ENCODE peak calls at places on chromosome 14, in four cellular contexts. F is MM.1S, D is K562, G is H4. E is an unnamed sample.

GRCh38 chr14:60905930-60906329 is 74.9 kb downstream of the TRMT5 start:
- DNase-seq in D (no peak), G (no peak), F (no peak), E (no peak)

GRCh38 chr14:99732436-99733220 is 48.5 kb downstream of the CYP46A1 start:
- DNase-seq in F (no peak), G (no peak), D (no peak), E (no peak)

GRCh38 chr14:69441948-69442347 is 42.6 kb upstream of the PLEKHD1 start:
- DNase-seq in F (no peak), D (no peak), G (no peak), E (no peak)

GRCh38 chr14:105187116-105187515 is 6.0 kb upstream of the NUDT14 start:
- DNase-seq in F (no peak), D (no peak), G (no peak), E (no peak)

GRCh38 chr14:54253195-54253947 is 143.4 kb upstream of the CDKN3 start:
- DNase-seq in D (no peak), F (no peak), G (peak; percentile 68), E (no peak)

GRCh38 chr14:24353551-24354529 is 14.0 kb upstream of the RIPK3 start:
- DNase-seq in F (no peak), D (no peak), G (peak; percentile 36), E (no peak)

GRCh38 chr14:90517431-90517841 is 120.6 kb downstream of the CALM1 start:
- DNase-seq in G (no peak), D (no peak), F (no peak), E (no peak)

GRCh38 chr14:75081835-75082234 is 12.4 kb downstream of the ZC2HC1C start:
- DNase-seq in F (no peak), G (no peak), D (no peak), E (no peak)

GRCh38 chr14:60095781-60096450 is 4.2 kb downstream of the PCNX4 start:
- DNase-seq in F (no peak), G (no peak), D (no peak), E (no peak)

GRCh38 chr14:69535230-69535848 is 39.3 kb downstream of the CCDC177 start:
- DNase-seq in G (peak; percentile 57), D (peak; percentile 28), F (no peak), E (no peak)

GRCh38 chr14:100271247-100271939 is 32.4 kb downstream of the YY1 start:
- DNase-seq in D (no peak), G (no peak), F (no peak), E (no peak)

GRCh38 chr14:68110989-68111704 is 291.6 kb downstream of the RAD51B start:
- DNase-seq in D (no peak), F (no peak), G (no peak), E (no peak)

GRCh38 chr14:93133476-93133875 is 17.8 kb upstream of the ITPK1 start:
- DNase-seq in F (no peak), G (peak; percentile 72), D (no peak), E (peak; percentile 70)

GRCh38 chr14:88727057-88727456 is 65.7 kb downstream of the EML5 start:
- DNase-seq in F (no peak), D (no peak), G (no peak), E (no peak)

GRCh38 chr14:88834883-88835431 is 10.5 kb downstream of the TTC8 start:
- DNase-seq in D (no peak), G (no peak), F (no peak), E (peak; percentile 29)

GRCh38 chr14:50020799-50021198 is 95.6 kb downstream of the VCPKMT start:
- DNase-seq in G (no peak), F (no peak), D (no peak), E (no peak)

GRCh38 chr14:73467377-73467776 is 9.0 kb upstream of the NUMB start:
- DNase-seq in F (no peak), G (no peak), D (peak; percentile 23), E (no peak)

GRCh38 chr14:70785556-70785955 is 23.8 kb downstream of the MAP3K9 start:
- DNase-seq in F (no peak), D (no peak), G (no peak), E (no peak)

GRCh38 chr14:80427101-80427500 is 215.8 kb upstream of the DIO2 start:
- DNase-seq in F (no peak), D (no peak), G (peak; percentile 11), E (no peak)

GRCh38 chr14:36194645-36195044 is 18.1 kb upstream of the PTCSC3 start:
- DNase-seq in G (no peak), D (no peak), F (no peak), E (no peak)

GRCh38 chr14:59275668-59276067 is 87.2 kb downstream of the DAAM1 start:
- DNase-seq in G (peak; percentile 76), D (no peak), F (no peak), E (peak; percentile 92)

GRCh38 chr14:95341564-95341963 is 21.9 kb upstream of the CLMN start:
- DNase-seq in F (no peak), G (no peak), D (no peak), E (no peak)

GRCh38 chr14:61891251-61891650 is 129.0 kb downstream of the SNAPC1 start:
- DNase-seq in G (peak; percentile 11), F (no peak), D (no peak), E (no peak)

E was measured in BJ.